ENCODE peak calls at places on chromosome 9, in five cellular contexts. Q is activated T-cell treated with anti-CD3 and anti-CD28 coated beads, Interleukin-2, amount 50 U/mL, for 72 hours; Z is heart right ventricle; A is germinal center; R is NCI-H1092 treated with DMSO at 0.1 percent for 48 hours. U is an unnamed sample.

GRCh38 chr9:123456011-123456410 is 100.0 kb downstream of the CRB2 start:
- DNase-seq in A (no peak), R (no peak), Q (no peak), Z (no peak), U (no peak)

GRCh38 chr9:125126019-125126746 is 17.1 kb downstream of the SCAI start:
- DNase-seq in R (no peak), A (peak; percentile 22), Q (peak; percentile 87), Z (peak; percentile 66), U (no peak)

GRCh38 chr9:87579761-87580626 is 82.3 kb downstream of the DAPK1 start:
- DNase-seq in R (no peak), Z (no peak), Q (no peak), A (no peak), U (no peak)

GRCh38 chr9:124758061-124758460 is 13.1 kb downstream of the NR6A1 start:
- DNase-seq in Q (no peak), R (no peak), Z (no peak), A (no peak), U (no peak)

GRCh38 chr9:137492464-137493162 is 33.5 kb upstream of the NSMF start:
- DNase-seq in Z (no peak), Q (peak; percentile 31), R (no peak), A (peak; percentile 61), U (no peak)

GRCh38 chr9:33988219-33988890 is 60.3 kb downstream of the UBAP2 start:
- DNase-seq in Z (no peak), A (peak; percentile 2), R (no peak), Q (peak; percentile 45), U (no peak)

GRCh38 chr9:113042884-113043657 is 13.5 kb downstream of the ZFP37 start:
- DNase-seq in A (no peak), Q (no peak), Z (no peak), R (no peak), U (no peak)

GRCh38 chr9:84862308-84862707 is 192.8 kb downstream of the NTRK2 start:
- DNase-seq in A (no peak), R (no peak), Z (no peak), Q (no peak), U (no peak)

U was measured in NCI-H1105.